ENCODE peak calls at places on chromosomes 13 and 19, in eight cellular contexts. F is GM12878, E is A549, H is HepG2, T is H1, S is endothelial cell of umbilical vein, J is HCT116, Y is K562. D is an unnamed sample.

GRCh38 chr19:46218160-46218559 is 11.4 kb upstream of the IGFL1 start:
- DNase-seq in F (no peak), E (peak), H (peak), T (peak), S (peak), J (peak), Y (peak), D (peak)

GRCh38 chr19:49631279-49631588 is 8.7 kb downstream of the RRAS start:
- DNase-seq in F (no peak), E (no peak), H (no peak), T (no peak), S (peak), J (no peak), Y (no peak), D (no peak)

GRCh38 chr19:31715249-31715944 is 366.2 kb upstream of the TSHZ3 start:
- DNase-seq in F (no peak), E (no peak), H (no peak), T (no peak), S (no peak), J (no peak), Y (no peak), D (peak)

GRCh38 chr13:98509271-98510155 is 67.4 kb downstream of the STK24 start:
- DNase-seq in F (peak), E (peak), H (peak), T (no peak), S (peak), J (peak), Y (peak), D (peak)

GRCh38 chr13:97492684-97493371 is 58.9 kb downstream of the RAP2A start:
- DNase-seq in F (no peak), E (no peak), H (no peak), T (no peak), S (no peak), J (no peak), Y (no peak), D (no peak)

GRCh38 chr19:3618144-3618810 is 8.3 kb downstream of the CACTIN start:
- DNase-seq in F (peak), E (peak), H (no peak), T (no peak), S (peak), J (no peak), Y (peak), D (peak)

GRCh38 chr13:98892077-98892476 is 85.8 kb downstream of the DOCK9 start:
- DNase-seq in F (no peak), E (no peak), H (no peak), T (no peak), S (peak), J (no peak), Y (no peak), D (no peak)

GRCh38 chr19:47142779-47143178 is 12.1 kb downstream of the SAE1 start:
- DNase-seq in F (no peak), E (no peak), H (no peak), T (no peak), S (no peak), J (no peak), Y (no peak), D (no peak)

GRCh38 chr19:12784871-12785430 is 6.3 kb upstream of the JUNB start:
- DNase-seq in F (no peak), E (peak), H (no peak), T (no peak), S (no peak), J (no peak), Y (no peak), D (peak)

GRCh38 chr19:2782357-2782935 is 627 bp downstream of the SGTA start:
- DNase-seq in F (no peak), E (no peak), H (no peak), T (no peak), S (peak), J (no peak), Y (no peak), D (peak)

GRCh38 chr19:30754162-30754561 is 382.0 kb downstream of the ZNF536 start:
- DNase-seq in F (no peak), E (no peak), H (no peak), T (no peak), S (no peak), J (no peak), Y (no peak), D (no peak)

GRCh38 chr19:45161715-45162463 is 1.1 kb upstream of the NKPD1 start:
- DNase-seq in F (no peak), E (no peak), H (no peak), T (no peak), S (peak), J (no peak), Y (peak), D (no peak)

GRCh38 chr19:3433805-3434540 is 46.4 kb downstream of the SMIM24 start:
- DNase-seq in F (no peak), E (no peak), H (no peak), T (no peak), S (no peak), J (no peak), Y (no peak), D (no peak)

GRCh38 chr19:38557205-38557799 is 60.5 kb downstream of the MAP4K1 start:
- DNase-seq in F (peak), E (peak), H (no peak), T (no peak), S (no peak), J (no peak), Y (peak), D (peak)

GRCh38 chr19:16628984-16629691 is 1.1 kb upstream of the MED26 start:
- DNase-seq in F (peak), E (no peak), H (no peak), T (no peak), S (peak), J (no peak), Y (no peak), D (no peak)

GRCh38 chr13:110379905-110380341 is 72.8 kb downstream of the COL4A2 start:
- DNase-seq in F (no peak), E (peak), H (no peak), T (no peak), S (no peak), J (no peak), Y (no peak), D (no peak)

GRCh38 chr13:23578411-23579071 is 8.3 kb downstream of the TNFRSF19 start:
- DNase-seq in F (no peak), E (peak), H (peak), T (peak), S (peak), J (no peak), Y (peak), D (peak)

GRCh38 chr19:51259348-51260245 is 8.7 kb downstream of the SIGLECL1 start:
- DNase-seq in F (peak), E (peak), H (peak), T (peak), S (peak), J (peak), Y (peak), D (peak)

GRCh38 chr13:59623516-59623915 is 540.2 kb downstream of the DIAPH3 start:
- DNase-seq in F (no peak), E (no peak), H (no peak), T (no peak), S (no peak), J (no peak), Y (no peak), D (no peak)

GRCh38 chr13:111322916-111323331 is 2.5 kb downstream of the TEX29 start:
- DNase-seq in F (no peak), E (no peak), H (no peak), T (no peak), S (no peak), J (no peak), Y (no peak), D (no peak)

GRCh38 chr13:49308104-49308875 is 60.6 kb downstream of the CDADC1 start:
- DNase-seq in F (no peak), E (no peak), H (peak), T (no peak), S (peak), J (no peak), Y (no peak), D (no peak)

GRCh38 chr19:14347999-14348889 is 33.0 kb upstream of the ADGRE5 start:
- DNase-seq in F (no peak), E (peak), H (peak), T (peak), S (peak), J (no peak), Y (peak), D (peak)

GRCh38 chr19:48950159-48950558 is 4.5 kb upstream of the BAX start:
- DNase-seq in F (no peak), E (no peak), H (no peak), T (no peak), S (no peak), J (no peak), Y (no peak), D (no peak)

GRCh38 chr13:50400035-50400726 is 384.9 kb downstream of the KCNRG start:
- DNase-seq in F (no peak), E (no peak), H (no peak), T (no peak), S (peak), J (no peak), Y (no peak), D (no peak)

GRCh38 chr19:4441994-4442845 is 15.4 kb downstream of the UBXN6 start:
- DNase-seq in F (no peak), E (no peak), H (no peak), T (no peak), S (no peak), J (no peak), Y (no peak), D (peak)

GRCh38 chr19:2483484-2484151 is 7.7 kb downstream of the GADD45B start:
- DNase-seq in F (no peak), E (no peak), H (no peak), T (no peak), S (no peak), J (no peak), Y (no peak), D (no peak)

GRCh38 chr19:4267101-4267900 is 11.8 kb upstream of the SHD start:
- DNase-seq in F (no peak), E (peak), H (peak), T (peak), S (peak), J (peak), Y (peak), D (peak)

GRCh38 chr13:98321356-98321755 is 144.3 kb upstream of the RNF113B start:
- DNase-seq in F (no peak), E (no peak), H (no peak), T (no peak), S (no peak), J (no peak), Y (no peak), D (no peak)

GRCh38 chr13:21637296-21637695 is 33.3 kb upstream of the MICU2 start:
- DNase-seq in F (no peak), E (peak), H (peak), T (no peak), S (no peak), J (peak), Y (peak), D (peak)

GRCh38 chr13:111981006-111981405 is 85.9 kb upstream of the SOX1 start:
- DNase-seq in F (no peak), E (no peak), H (no peak), T (no peak), S (no peak), J (no peak), Y (no peak), D (no peak)

GRCh38 chr19:48513289-48514122 is 1.9 kb upstream of the LMTK3 start:
- DNase-seq in F (no peak), E (peak), H (peak), T (no peak), S (peak), J (peak), Y (peak), D (peak)

GRCh38 chr19:45960595-45961235 is 12.9 kb downstream of the NOVA2 start:
- DNase-seq in F (no peak), E (no peak), H (no peak), T (no peak), S (no peak), J (no peak), Y (peak), D (no peak)

GRCh38 chr13:46698015-46698414 is 98.9 kb downstream of the ESD start:
- DNase-seq in F (no peak), E (no peak), H (no peak), T (no peak), S (no peak), J (no peak), Y (no peak), D (no peak)

GRCh38 chr19:4980838-4981680 is 12.1 kb downstream of the KDM4B start:
- DNase-seq in F (no peak), E (no peak), H (no peak), T (no peak), S (no peak), J (no peak), Y (peak), D (no peak)

GRCh38 chr13:76725211-76725610 is 161.0 kb downstream of the KCTD12 start:
- DNase-seq in F (no peak), E (no peak), H (no peak), T (no peak), S (peak), J (no peak), Y (no peak), D (no peak)

GRCh38 chr19:17339088-17339741 is 1.9 kb downstream of the GTPBP3 start:
- DNase-seq in F (no peak), E (no peak), H (no peak), T (no peak), S (no peak), J (no peak), Y (peak), D (no peak)

GRCh38 chr13:30752201-30752797 is 17.0 kb downstream of the ALOX5AP start:
- DNase-seq in F (no peak), E (no peak), H (no peak), T (no peak), S (no peak), J (no peak), Y (no peak), D (no peak)

GRCh38 chr19:12331211-12331941 is 2.1 kb downstream of the ZNF563 start:
- DNase-seq in F (peak), E (no peak), H (peak), T (no peak), S (no peak), J (no peak), Y (no peak), D (no peak)

GRCh38 chr19:45758921-45759320 is 10.1 kb downstream of the SIX5 start:
- DNase-seq in F (no peak), E (no peak), H (no peak), T (no peak), S (no peak), J (no peak), Y (no peak), D (no peak)

DNA sequence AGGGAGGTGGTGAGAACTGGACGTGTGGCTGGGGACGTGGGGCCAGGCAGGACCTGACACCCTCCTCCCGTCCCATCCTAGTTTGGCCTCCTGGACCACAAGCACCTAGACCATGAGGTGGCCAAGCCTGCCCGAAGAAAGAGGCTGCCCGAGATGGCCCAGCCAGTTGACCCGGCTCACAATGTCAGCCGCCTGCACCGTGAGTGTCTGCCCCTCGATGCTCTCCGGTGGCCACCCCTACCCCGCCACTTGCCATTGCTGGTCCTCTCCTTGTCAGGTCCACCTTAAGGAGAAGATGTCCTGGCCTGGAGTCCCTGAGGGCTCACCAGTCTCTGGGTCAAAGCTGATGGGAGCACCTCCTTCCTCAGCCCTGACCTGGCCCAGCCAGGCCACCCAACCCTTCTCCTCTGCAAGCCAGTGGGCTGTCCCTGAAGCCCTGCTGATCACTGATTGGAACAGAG is 2.2 kb downstream of the ANGPTL4 start:
- DNase-seq in F (no peak), E (no peak), H (no peak), T (no peak), S (no peak), J (no peak), Y (peak), D (no peak)
- TF ChIP-seq POLR2A in F (no peak), E (no peak), H (no peak), T (no peak), S (no peak), J (no peak), Y (no peak), D (no peak)

GRCh38 chr13:71067164-71067815 is 799.7 kb downstream of the DACH1 start:
- DNase-seq in F (no peak), E (peak), H (peak), T (no peak), S (peak), J (no peak), Y (no peak), D (no peak)
- TF ChIP-seq MAX in F (no peak), E (no peak), H (no peak), T (no peak), S (no peak), J (no peak), Y (no peak), D (no peak)

DNA sequence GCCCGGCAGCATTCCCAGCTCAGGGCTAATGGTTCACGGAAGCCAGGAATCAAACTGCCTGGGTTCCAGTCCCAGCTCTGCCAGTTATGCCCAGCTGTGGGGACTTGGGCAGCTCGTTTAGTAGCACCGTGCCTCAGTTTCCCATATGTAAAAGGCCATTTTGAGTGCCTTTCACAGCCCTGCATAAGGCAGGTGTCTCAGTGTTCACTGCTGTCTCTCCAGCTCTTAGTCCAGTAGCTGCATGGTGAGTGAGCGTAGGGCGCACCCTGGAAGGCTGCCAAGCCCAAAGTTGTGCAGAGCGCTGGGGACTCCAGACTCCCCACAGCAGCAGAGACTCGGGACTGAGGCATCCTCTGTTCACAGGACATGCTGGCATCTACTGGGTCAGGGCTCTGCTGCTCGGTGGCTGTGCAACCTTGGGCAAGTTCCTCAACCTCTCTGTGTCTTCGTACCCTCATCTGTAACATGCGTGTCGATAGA is 5.5 kb downstream of the RPL28 start:
- DNase-seq in F (no peak), E (no peak), H (no peak), T (no peak), S (no peak), J (no peak), Y (no peak), D (no peak)
- TF ChIP-seq POLR2A in F (peak), E (no peak), H (no peak), T (no peak), S (peak), J (peak), Y (peak), D (no peak)

DNA sequence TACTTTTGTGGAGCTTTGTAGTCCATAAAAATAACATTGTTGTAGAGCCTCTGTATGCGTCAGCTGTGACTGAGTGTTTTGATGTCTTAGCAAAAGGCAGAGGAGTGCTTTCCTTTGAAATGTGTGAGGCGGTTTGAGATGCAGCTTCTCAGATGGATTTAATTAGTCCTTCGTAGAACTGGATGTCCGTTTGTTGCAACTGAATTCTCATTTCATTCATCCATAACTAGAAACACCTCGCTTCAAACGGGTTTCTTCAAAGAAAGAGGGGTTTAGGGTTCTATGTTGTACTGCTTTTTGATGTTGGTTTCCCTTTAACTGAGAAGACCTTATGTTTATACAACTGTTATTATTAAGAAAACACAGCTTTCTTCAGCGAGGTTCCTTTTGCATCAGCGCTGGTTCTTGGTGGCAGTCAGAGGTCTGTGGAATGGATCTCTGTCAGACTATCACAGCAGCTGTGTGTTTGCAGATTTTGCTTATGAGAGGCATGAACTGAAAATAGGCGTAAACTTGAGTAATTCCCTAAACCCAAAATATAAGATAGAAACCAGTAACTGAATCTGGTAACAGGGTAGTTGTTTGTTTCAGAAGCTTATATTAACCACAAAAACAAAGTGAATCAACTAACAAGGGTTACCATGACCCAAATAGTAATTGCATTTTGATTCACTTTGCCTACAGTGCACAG is 194.4 kb downstream of the GGACT start:
- DNase-seq in F (peak), E (peak), H (no peak), T (no peak), S (peak), J (peak), Y (no peak), D (no peak)
- TF ChIP-seq MAX in F (no peak), E (no peak), H (no peak), T (no peak), S (no peak), J (peak), Y (no peak), D (no peak)

GRCh38 chr13:44932171-44932849 is 57.0 kb downstream of the NUFIP1 start:
- DNase-seq in F (no peak), E (no peak), H (no peak), T (no peak), S (no peak), J (no peak), Y (no peak), D (no peak)

GRCh38 chr13:44929691-44930090 is 59.6 kb downstream of the NUFIP1 start:
- DNase-seq in F (no peak), E (no peak), H (no peak), T (no peak), S (no peak), J (no peak), Y (no peak), D (no peak)

GRCh38 chr13:44932850-44933251 is 56.4 kb downstream of the NUFIP1 start:
- DNase-seq in F (no peak), E (peak), H (no peak), T (no peak), S (peak), J (no peak), Y (no peak), D (no peak)

GRCh38 chr13:44930280-44930679 is 59.0 kb downstream of the NUFIP1 start:
- DNase-seq in F (no peak), E (no peak), H (no peak), T (no peak), S (no peak), J (no peak), Y (no peak), D (no peak)

GRCh38 chr13:44930907-44931676 is 58.2 kb downstream of the NUFIP1 start:
- DNase-seq in F (no peak), E (no peak), H (no peak), T (no peak), S (no peak), J (no peak), Y (no peak), D (peak)
- TF ChIP-seq POLR2A in F (no peak), E (no peak), H (no peak), T (no peak), S (no peak), J (no peak), Y (no peak), D (no peak)

D was measured in NB4.